ENCODE peak calls at places on chromosomes 1 and 21, in ten cellular contexts. T, H, M, K, A, B, E, F, V and I are unnamed samples. For H3K4me1, the result is how much of the 10 kb centered on the place peaks cover.

GRCh38 chr1:166089804-166090203 is 77.0 kb downstream of the FAM78B start:
- DNase-seq in E (no peak), T (no peak), K (no peak), B (no peak), V (no peak), M (no peak), H (no peak), F (no peak), A (no peak), I (no peak)

GRCh38 chr1:109793486-109794318 is 30.0 kb upstream of the EPS8L3 start:
- DNase-seq in H (peak), E (peak), V (no peak), F (peak), K (peak), B (no peak), T (no peak), A (peak), M (no peak), I (peak)

GRCh38 chr1:93876284-93876683 is 2.7 kb downstream of the DNTTIP2 start:
- DNase-seq in K (no peak), M (no peak), B (no peak), F (no peak), E (no peak), V (no peak), T (no peak), H (no peak), A (no peak), I (no peak)

GRCh38 chr1:90821793-90822359 is 104.8 kb upstream of the BARHL2 start:
- DNase-seq in M (no peak), K (no peak), A (no peak), F (no peak), B (no peak), E (no peak), T (no peak), H (no peak), V (no peak), I (no peak)

GRCh38 chr1:204288061-204288588 is 71.6 kb downstream of the PLEKHA6 start:
- DNase-seq in M (peak), F (no peak), A (peak), H (peak), K (peak), E (peak), V (peak), T (peak), B (peak), I (peak)

GRCh38 chr1:44642925-44643324 is 31.4 kb downstream of the TMEM53 start:
- DNase-seq in B (no peak), V (no peak), M (no peak), E (no peak), F (no peak), A (no peak), T (no peak), K (no peak), H (no peak), I (no peak)

GRCh38 chr1:1230656-1231399 is 973 bp downstream of the SDF4 start:
- DNase-seq in B (peak), E (no peak), M (no peak), F (no peak), T (no peak), A (peak), V (no peak), K (no peak), H (no peak), I (no peak)

GRCh38 chr1:32249831-32250525 is 1.1 kb upstream of the LCK start:
- DNase-seq in B (no peak), M (peak), K (peak), F (no peak), H (no peak), T (peak), A (peak), E (no peak), V (peak), I (peak)

GRCh38 chr1:87292684-87293493 is 35.8 kb upstream of the LMO4 start:
- DNase-seq in V (no peak), A (peak), B (peak), H (peak), M (peak), K (peak), F (peak), E (peak), T (no peak), I (peak)

GRCh38 chr21:28261291-28261690 is 731.4 kb downstream of the LTN1 start:
- DNase-seq in K (no peak), B (no peak), V (no peak), A (no peak), E (no peak), F (no peak), M (no peak), T (no peak), H (no peak), I (no peak)

GRCh38 chr21:29166333-29166732 is 35.9 kb downstream of the MAP3K7CL start:
- DNase-seq in K (no peak), V (no peak), T (no peak), F (no peak), E (no peak), M (no peak), H (no peak), B (no peak), A (no peak), I (no peak)

GRCh38 chr1:46288485-46289133 is 14.8 kb downstream of the LRRC41 start:
- DNase-seq in M (no peak), V (peak), H (no peak), F (no peak), T (no peak), E (no peak), B (no peak), K (no peak), A (no peak), I (no peak)

GRCh38 chr1:24769656-24770651 is 24.7 kb downstream of the CLIC4 start:
- DNase-seq in H (no peak), F (no peak), M (no peak), V (no peak), A (peak), T (no peak), B (peak), E (no peak), K (no peak), I (no peak)

GRCh38 chr1:68148631-68149030 is 83.7 kb downstream of the WLS start:
- DNase-seq in M (no peak), K (no peak), V (no peak), T (no peak), B (no peak), A (no peak), E (no peak), F (no peak), H (no peak), I (no peak)

GRCh38 chr1:15799004-15799867 is 8.2 kb downstream of the UQCRHL start:
- DNase-seq in V (peak), T (peak), B (peak), E (peak), H (no peak), M (peak), A (peak), F (peak), K (peak), I (no peak)

GRCh38 chr1:110130989-110131388 is 18.7 kb downstream of the UBL4B start:
- DNase-seq in F (no peak), H (no peak), A (no peak), M (no peak), T (no peak), K (no peak), E (no peak), V (no peak), B (no peak), I (no peak)

GRCh38 chr21:17526771-17527170 is 13.9 kb downstream of the CXADR start:
- DNase-seq in H (no peak), A (no peak), M (no peak), K (no peak), E (no peak), B (no peak), V (no peak), F (no peak), T (no peak), I (no peak)

GRCh38 chr21:28675265-28676041 is 317.2 kb downstream of the LTN1 start:
- DNase-seq in T (no peak), E (no peak), H (no peak), F (no peak), M (no peak), B (no peak), A (no peak), V (no peak), K (peak), I (no peak)

GRCh38 chr1:1225913-1226312 is 5.9 kb downstream of the SDF4 start:
- DNase-seq in B (no peak), T (no peak), F (no peak), H (no peak), A (no peak), M (no peak), V (no peak), E (no peak), K (no peak), I (peak)

GRCh38 chr21:25586242-25586805 is 21.0 kb downstream of the MRPL39 start:
- DNase-seq in A (no peak), K (no peak), V (no peak), E (no peak), M (no peak), F (no peak), T (no peak), B (no peak), H (no peak), I (no peak)

GRCh38 chr1:86933562-86934377 is 19.3 kb downstream of the HS2ST1 start:
- DNase-seq in H (no peak), T (no peak), F (peak), A (peak), K (no peak), M (no peak), E (peak), V (no peak), B (no peak), I (no peak)

GRCh38 chr1:161085165-161085564 is 4.2 kb downstream of the NECTIN4 start:
- DNase-seq in A (no peak), F (no peak), T (no peak), M (no peak), E (no peak), K (no peak), H (no peak), V (no peak), B (no peak), I (no peak)

GRCh38 chr1:231743966-231744365 is 117.4 kb downstream of the DISC1 start:
- DNase-seq in K (no peak), E (no peak), T (no peak), H (no peak), A (no peak), B (no peak), M (no peak), V (no peak), F (no peak), I (no peak)

GRCh38 chr1:39646232-39647081 is 7.0 kb upstream of the HEYL start:
- DNase-seq in A (peak), V (no peak), T (peak), M (peak), B (no peak), F (peak), E (peak), K (peak), H (peak), I (peak)

GRCh38 chr1:39647247-39647646 is 7.8 kb upstream of the HEYL start:
- DNase-seq in F (no peak), M (no peak), K (peak), B (no peak), H (no peak), T (no peak), V (no peak), A (no peak), E (no peak), I (no peak)

GRCh38 chr1:39650431-39650830 is 11.0 kb upstream of the HEYL start:
- DNase-seq in F (no peak), V (no peak), E (no peak), A (no peak), H (no peak), K (peak), T (no peak), M (no peak), B (no peak), I (no peak)

GRCh38 chr1:39649786-39650185 is 10.3 kb upstream of the HEYL start:
- DNase-seq in H (no peak), V (no peak), A (no peak), T (no peak), B (no peak), M (peak), E (no peak), K (peak), F (no peak), I (no peak)

GRCh38 chr1:39648496-39648895 is 9.1 kb upstream of the HEYL start:
- DNase-seq in E (no peak), F (no peak), M (peak), K (peak), B (no peak), T (no peak), A (no peak), H (no peak), V (no peak), I (no peak)
- H3K4me1 ChIP-seq in E (under half), F (under half), M (under half), K (under half), B (under half), T (under half), A (under half), H (under half), V (under half), I (under half)

GRCh38 chr1:3170566-3171453 is 101.8 kb downstream of the PRDM16 start:
- DNase-seq in M (peak), V (peak), E (no peak), A (peak), H (peak), F (no peak), B (no peak), K (peak), T (peak), I (peak)

GRCh38 chr1:3167255-3167654 is 98.3 kb downstream of the PRDM16 start:
- DNase-seq in M (no peak), T (no peak), B (no peak), V (no peak), K (peak), E (no peak), F (no peak), H (no peak), A (no peak), I (no peak)

GRCh38 chr1:3169621-3170356 is 100.8 kb downstream of the PRDM16 start:
- DNase-seq in B (no peak), T (no peak), K (peak), E (no peak), A (no peak), V (no peak), H (no peak), F (no peak), M (no peak), I (no peak)

GRCh38 chr1:3166206-3166918 is 97.4 kb downstream of the PRDM16 start:
- DNase-seq in K (peak), B (no peak), V (no peak), H (no peak), A (no peak), T (no peak), F (no peak), M (no peak), E (no peak), I (no peak)

GRCh38 chr1:3168678-3169077 is 99.7 kb downstream of the PRDM16 start:
- DNase-seq in M (no peak), F (no peak), V (peak), T (no peak), E (no peak), H (no peak), B (no peak), K (peak), A (no peak), I (no peak)
- H3K4me1 ChIP-seq in M (under half), F (under half), V (under half), T (under half), E (under half), H (under half), B (under half), K (under half), A (under half), I (under half)

GRCh38 chr1:64948216-64948615 is 18.1 kb downstream of the JAK1 start:
- DNase-seq in E (no peak), M (no peak), V (no peak), T (no peak), A (no peak), H (no peak), B (no peak), K (no peak), F (no peak), I (no peak)

GRCh38 chr1:64950284-64950809 is 16.0 kb downstream of the JAK1 start:
- DNase-seq in E (no peak), V (no peak), T (no peak), A (no peak), M (no peak), F (no peak), H (no peak), B (no peak), K (no peak), I (no peak)

GRCh38 chr1:64952055-64952699 is 14.2 kb downstream of the JAK1 start:
- DNase-seq in B (no peak), A (no peak), F (no peak), H (no peak), E (no peak), M (no peak), V (no peak), T (no peak), K (no peak), I (no peak)

GRCh38 chr1:64953241-64953640 is 13.1 kb downstream of the JAK1 start:
- DNase-seq in V (no peak), A (no peak), T (no peak), B (no peak), M (no peak), E (no peak), H (no peak), F (no peak), K (no peak), I (no peak)

GRCh38 chr1:64948905-64949833 is 17.2 kb downstream of the JAK1 start:
- DNase-seq in B (no peak), M (no peak), K (no peak), V (no peak), E (no peak), T (no peak), A (peak), H (no peak), F (no peak), I (no peak)
- H3K4me1 ChIP-seq in B (half or more), M (under half), K (under half), V (under half), E (under half), T (half or more), A (under half), H (under half), F (under half), I (half or more)

DNA sequence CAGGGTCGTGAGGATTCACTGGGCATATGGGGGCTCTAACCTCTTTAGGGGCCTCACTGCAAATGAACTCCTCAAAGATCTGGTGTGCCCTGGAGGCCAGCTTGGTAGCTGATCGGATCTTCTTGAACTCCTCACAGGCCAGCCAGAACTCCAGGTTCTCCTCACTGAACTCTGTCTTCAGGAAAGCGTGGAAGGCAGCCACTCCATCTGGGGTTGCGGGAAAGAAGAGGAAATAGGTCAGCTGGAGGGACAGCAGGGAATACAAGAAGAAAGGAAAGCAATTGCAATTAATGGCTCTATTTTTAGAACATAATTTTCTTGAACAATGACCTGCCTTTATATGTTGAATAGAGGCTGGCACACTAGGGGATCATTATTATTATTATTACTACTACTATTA is 2.3 kb downstream of the RGS16 start:
- DNase-seq in T (no peak), M (no peak), E (no peak), A (no peak), F (no peak), K (no peak), H (no peak), B (no peak), V (no peak), I (no peak)
- H3K4me1 ChIP-seq in T (under half), M (under half), E (under half), A (under half), F (under half), K (under half), H (under half), B (under half), V (under half), I (under half)

GRCh38 chr1:155001438-155001687 is 1.2 kb upstream of the ZBTB7B start:
- DNase-seq in A (no peak), E (no peak), V (no peak), F (no peak), T (no peak), H (no peak), M (no peak), B (no peak), K (no peak), I (no peak)
- H3K4me1 ChIP-seq in A (under half), E (under half), V (under half), F (under half), T (under half), H (under half), M (under half), B (under half), K (under half), I (under half)

DNA sequence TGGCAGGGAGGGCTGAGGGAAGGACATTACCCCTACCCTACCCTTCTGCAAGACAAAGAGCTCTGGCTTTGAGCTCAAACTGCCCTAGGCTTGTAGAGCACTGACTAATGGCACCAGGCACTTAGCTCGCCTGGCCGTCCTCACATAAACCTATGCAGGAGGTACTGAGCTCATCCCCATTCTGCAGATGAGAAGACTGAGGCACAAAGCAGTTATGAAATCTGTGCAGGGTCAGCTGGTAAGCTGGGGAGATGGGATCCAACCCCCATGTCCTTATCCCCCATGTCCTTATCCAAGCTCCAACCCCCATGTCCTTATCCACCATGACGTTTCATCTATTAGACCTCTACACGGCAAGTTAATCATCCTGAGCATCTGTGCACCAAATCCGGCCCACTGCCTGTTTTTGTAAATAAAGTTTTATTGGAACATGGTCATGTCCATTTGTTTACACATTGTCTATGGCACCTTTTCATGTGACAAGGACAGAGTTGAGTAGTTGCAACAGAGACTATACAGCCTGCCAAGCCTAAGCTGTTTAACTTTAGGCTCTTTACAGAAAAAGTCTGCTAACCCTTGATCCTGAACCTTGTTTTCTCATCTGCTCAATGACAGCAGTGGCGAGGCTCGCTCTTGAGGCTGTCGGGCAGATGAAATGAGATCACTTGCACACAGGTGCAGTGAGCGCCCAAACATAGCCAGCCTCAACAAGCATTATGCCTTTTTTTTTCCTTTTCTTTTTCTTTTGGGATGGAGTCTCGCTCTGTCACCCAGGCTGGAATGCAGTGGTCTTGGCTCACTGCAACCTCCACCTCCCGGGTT is 86.8 kb downstream of the FBXO2 start:
- DNase-seq in A (no peak), K (no peak), T (no peak), B (no peak), E (no peak), F (no peak), M (no peak), H (no peak), V (no peak), I (no peak)
- H3K4me1 ChIP-seq in A (under half), K (under half), T (under half), B (under half), E (under half), F (under half), M (under half), H (under half), V (under half), I (under half)

GRCh38 chr1:34978926-34979325 is 6.2 kb downstream of the TMEM35B start:
- DNase-seq in F (no peak), A (no peak), K (no peak), B (no peak), M (no peak), E (no peak), V (no peak), T (no peak), H (no peak), I (no peak)
- H3K4me1 ChIP-seq in F (under half), A (under half), K (under half), B (under half), M (under half), E (under half), V (under half), T (under half), H (under half), I (under half)